ENCODE peak calls at places on chromosomes 16 and 17, in five cellular contexts. Z is bronchial epithelial cell; M is CD4-positive, alpha-beta memory T cell; O is A172; B is fibroblast of pulmonary artery. D is an unnamed sample.

GRCh38 chr16:1676661-1677060 is 1.4 kb upstream of the JPT2 start:
- DNase-seq in O (no peak), Z (no peak), B (no peak), M (no peak), D (no peak)

GRCh38 chr17:32341857-32342602 is at the start of gene C17orf75:
- DNase-seq in B (peak; percentile 81), O (peak; percentile 74), M (peak; percentile 75), Z (peak; percentile 52), D (peak; percentile 91)

GRCh38 chr17:57723427-57724037 is 21.6 kb downstream of the CCDC182 start:
- DNase-seq in O (no peak), Z (no peak), B (no peak), M (no peak), D (peak; percentile 49)

GRCh38 chr17:28812980-28813377 is 29.6 kb downstream of the FAM222B start:
- DNase-seq in M (no peak), B (peak; percentile 82), O (no peak), Z (peak; percentile 39), D (no peak)

GRCh38 chr16:84459941-84460405 is 44.5 kb downstream of the MEAK7 start:
- DNase-seq in O (no peak), M (no peak), B (no peak), Z (no peak), D (peak; percentile 50)

GRCh38 chr16:85417156-85417860 is 195.8 kb upstream of the GSE1 start:
- DNase-seq in M (no peak), Z (no peak), O (no peak), B (no peak), D (no peak)

GRCh38 chr17:37792787-37793186 is 47.9 kb upstream of the HNF1B start:
- DNase-seq in B (peak; percentile 31), O (peak; percentile 88), Z (peak; percentile 42), M (no peak), D (no peak)

GRCh38 chr17:38660097-38661026 is 14.4 kb downstream of the EPOP start:
- DNase-seq in Z (no peak), B (no peak), O (no peak), M (no peak), D (peak; percentile 36)

GRCh38 chr17:49496183-49496865 is 1.2 kb downstream of the NGFR start:
- DNase-seq in Z (no peak), M (peak; percentile 81), B (peak; percentile 49), O (no peak), D (peak; percentile 96)

GRCh38 chr16:58157239-58157638 is 28.1 kb upstream of the CFAP20 start:
- DNase-seq in O (no peak), Z (no peak), M (no peak), B (no peak), D (no peak)

GRCh38 chr16:86834451-86835035 is 256.2 kb downstream of the FOXL1 start:
- DNase-seq in B (peak; percentile 42), Z (peak; percentile 37), M (no peak), O (peak; percentile 74), D (peak; percentile 78)

GRCh38 chr17:81253358-81254131 is 14.4 kb downstream of the NDUFAF8 start:
- DNase-seq in B (peak; percentile 52), O (peak; percentile 52), Z (peak; percentile 12), M (peak; percentile 64), D (peak; percentile 87)

GRCh38 chr16:8464979-8465378 is 125.3 kb downstream of the TMEM114 start:
- DNase-seq in O (no peak), M (no peak), B (no peak), Z (no peak), D (no peak)

GRCh38 chr16:85465328-85466307 is 147.5 kb upstream of the GSE1 start:
- DNase-seq in B (peak; percentile 36), M (no peak), Z (peak; percentile 18), O (peak; percentile 49), D (no peak)

GRCh38 chr16:70433456-70434103 is 5.3 kb downstream of the ST3GAL2 start:
- DNase-seq in Z (no peak), O (peak; percentile 89), B (peak; percentile 92), M (no peak), D (no peak)

GRCh38 chr17:73657473-73658116 is 13.3 kb upstream of the SDK2 start:
- DNase-seq in B (peak; percentile 17), Z (peak; percentile 32), M (no peak), O (peak; percentile 43), D (peak; percentile 74)

GRCh38 chr17:62111562-62112180 is 46.6 kb upstream of the MED13 start:
- DNase-seq in M (no peak), Z (no peak), B (no peak), O (peak; percentile 34), D (no peak)

GRCh38 chr16:50234771-50235556 is 31.4 kb upstream of the ADCY7 start:
- DNase-seq in O (peak; percentile 24), M (no peak), Z (peak; percentile 53), B (peak; percentile 16), D (no peak)

GRCh38 chr17:47883589-47884426 is 12.2 kb upstream of the SP2 start:
- DNase-seq in O (no peak), B (no peak), Z (no peak), M (no peak), D (no peak)

GRCh38 chr17:1977583-1978395 is 47.3 kb downstream of the RTN4RL1 start:
- DNase-seq in O (no peak), M (no peak), Z (no peak), B (no peak), D (peak; percentile 96)

GRCh38 chr16:56163938-56164337 is 27.4 kb upstream of the GNAO1 start:
- DNase-seq in Z (no peak), B (no peak), M (no peak), O (no peak), D (no peak)

GRCh38 chr17:81527591-81528383 is at the start of gene FSCN2:
- DNase-seq in Z (no peak), B (no peak), M (no peak), O (no peak), D (peak; percentile 71)

GRCh38 chr17:869067-869466 is 86.9 kb downstream of the MRM3 start:
- DNase-seq in M (no peak), O (peak; percentile 14), Z (no peak), B (peak; percentile 16), D (no peak)

D was measured in H7.